ENCODE peak calls at places on chromosomes 11 and 22, in eight cellular contexts. G is CD8-positive, alpha-beta T cell; Y is HFF-Myc; V is GM12864; J is neural crest cell; Z is CD4-positive, alpha-beta T cell; N is effector memory CD4-positive, alpha-beta T cell; S is AG09319. R is an unnamed sample.

GRCh38 chr11:5449432-5449831 is 309 bp downstream of the OR51I2 start:
- DNase-seq in G (no peak), Y (no peak), V (no peak), J (no peak), Z (no peak), N (no peak), S (no peak), R (no peak)

GRCh38 chr11:975824-976223 is 50.2 kb downstream of the AP2A2 start:
- DNase-seq in G (no peak), Y (no peak), V (no peak), J (peak; percentile 24), Z (no peak), N (no peak), S (no peak), R (no peak)

GRCh38 chr11:101987370-101987769 is 59.9 kb upstream of the CFAP300 start:
- DNase-seq in G (no peak), Y (no peak), V (no peak), J (no peak), Z (no peak), N (no peak), S (no peak), R (no peak)

GRCh38 chr22:43110444-43110926 is at the start of gene BIK:
- DNase-seq in G (peak; percentile 35), Y (no peak), V (no peak), J (peak; percentile 27), Z (no peak), N (peak; percentile 29), S (no peak), R (peak; percentile 40)

GRCh38 chr11:123742778-123743177 is 1.3 kb upstream of the ZNF202 start:
- DNase-seq in G (no peak), Y (no peak), V (no peak), J (no peak), Z (no peak), N (no peak), S (no peak), R (no peak)

GRCh38 chr11:47225552-47226137 is 10.9 kb downstream of the DDB2 start:
- DNase-seq in G (no peak), Y (no peak), V (no peak), J (no peak), Z (no peak), N (no peak), S (no peak), R (peak; percentile 56)

GRCh38 chr11:134399996-134400395 is 12.0 kb downstream of the B3GAT1 start:
- DNase-seq in G (no peak), Y (no peak), V (no peak), J (no peak), Z (no peak), N (no peak), S (no peak), R (no peak)

GRCh38 chr22:23431337-23432072 is 148.6 kb downstream of the IGLL1 start:
- DNase-seq in G (no peak), Y (no peak), V (no peak), J (no peak), Z (no peak), N (no peak), S (no peak), R (no peak)

GRCh38 chr22:20741008-20741633 is 32.8 kb upstream of the SERPIND1 start:
- DNase-seq in G (no peak), Y (no peak), V (no peak), J (no peak), Z (no peak), N (no peak), S (no peak), R (no peak)

GRCh38 chr11:121586727-121587126 is 134.0 kb upstream of the SORL1-AS1 start:
- DNase-seq in G (no peak), Y (no peak), V (no peak), J (no peak), Z (no peak), N (no peak), S (no peak), R (no peak)

GRCh38 chr22:24989541-24989951 is 37.0 kb downstream of the KIAA1671 start:
- DNase-seq in G (no peak), Y (no peak), V (no peak), J (no peak), Z (no peak), N (no peak), S (no peak), R (no peak)

GRCh38 chr11:125941606-125942275 is 4.1 kb upstream of the VSIG10L2 start:
- DNase-seq in G (peak; percentile 24), Y (no peak), V (no peak), J (peak; percentile 50), Z (peak; percentile 28), N (peak; percentile 5), S (no peak), R (peak; percentile 12)

GRCh38 chr11:109040303-109040702 is 375.4 kb downstream of the DDX10 start:
- DNase-seq in G (no peak), Y (no peak), V (no peak), J (no peak), Z (no peak), N (no peak), S (no peak), R (no peak)

GRCh38 chr11:46485852-46486443 is 94.4 kb upstream of the CHRM4 start:
- DNase-seq in G (no peak), Y (no peak), V (no peak), J (no peak), Z (no peak), N (no peak), S (no peak), R (no peak)

GRCh38 chr11:122202951-122203456 is 87.0 kb upstream of the BLID start:
- DNase-seq in G (no peak), Y (no peak), V (no peak), J (peak; percentile 81), Z (no peak), N (no peak), S (peak; percentile 52), R (no peak)

GRCh38 chr11:7450836-7451235 is 34.5 kb upstream of the OLFML1 start:
- DNase-seq in G (no peak), Y (no peak), V (no peak), J (no peak), Z (no peak), N (no peak), S (no peak), R (no peak)

GRCh38 chr11:130209944-130210854 is 50.6 kb downstream of the ST14 start:
- DNase-seq in G (no peak), Y (no peak), V (no peak), J (no peak), Z (no peak), N (no peak), S (no peak), R (no peak)

GRCh38 chr11:69641681-69642548 is 959 bp downstream of the CCND1 start:
- DNase-seq in G (no peak), Y (no peak), V (no peak), J (no peak), Z (no peak), N (no peak), S (no peak), R (no peak)

GRCh38 chr11:11866203-11866602 is 24.4 kb downstream of the USP47 start:
- DNase-seq in G (no peak), Y (no peak), V (no peak), J (no peak), Z (no peak), N (no peak), S (no peak), R (no peak)

GRCh38 chr11:108160970-108161566 is 39.7 kb downstream of the ACAT1 start:
- DNase-seq in G (no peak), Y (no peak), V (no peak), J (no peak), Z (no peak), N (no peak), S (no peak), R (no peak)

GRCh38 chr11:33500865-33501479 is 199.7 kb downstream of the C11orf91 start:
- DNase-seq in G (no peak), Y (no peak), V (no peak), J (peak; percentile 48), Z (no peak), N (no peak), S (peak; percentile 12), R (no peak)

GRCh38 chr11:12103411-12104225 is 6.8 kb upstream of the MICAL2 start:
- DNase-seq in G (no peak), Y (no peak), V (no peak), J (no peak), Z (no peak), N (no peak), S (no peak), R (no peak)

GRCh38 chr11:44863231-44863630 is 87.5 kb downstream of the TP53I11 start:
- DNase-seq in G (no peak), Y (no peak), V (no peak), J (no peak), Z (no peak), N (no peak), S (no peak), R (no peak)

GRCh38 chr11:129041611-129042018 is 98.9 kb upstream of the TP53AIP1 start:
- DNase-seq in G (no peak), Y (no peak), V (no peak), J (no peak), Z (no peak), N (no peak), S (no peak), R (no peak)

GRCh38 chr11:117011541-117011908 is 86.7 kb downstream of the SIK3 start:
- DNase-seq in G (no peak), Y (no peak), V (no peak), J (no peak), Z (no peak), N (no peak), S (no peak), R (no peak)

GRCh38 chr11:121024989-121025388 is 1.1 kb downstream of the TBCEL start:
- DNase-seq in G (no peak), Y (no peak), V (no peak), J (no peak), Z (no peak), N (no peak), S (no peak), R (no peak)

GRCh38 chr11:20388096-20389055 is 860 bp downstream of the PRMT3 start:
- DNase-seq in G (peak; percentile 28), Y (no peak), V (no peak), J (no peak), Z (no peak), N (no peak), S (no peak), R (no peak)

GRCh38 chr11:104127828-104128227 is 36.1 kb downstream of the PDGFD start:
- DNase-seq in G (no peak), Y (no peak), V (no peak), J (no peak), Z (no peak), N (no peak), S (no peak), R (no peak)

GRCh38 chr11:57641426-57641825 is 8.3 kb downstream of the YPEL4 start:
- DNase-seq in G (no peak), Y (no peak), V (no peak), J (no peak), Z (no peak), N (no peak), S (peak; percentile 42), R (no peak)

GRCh38 chr11:3123316-3123715 is 41.8 kb downstream of the OSBPL5 start:
- DNase-seq in G (no peak), Y (no peak), V (no peak), J (no peak), Z (no peak), N (no peak), S (no peak), R (no peak)

GRCh38 chr22:47105085-47105484 is 342.6 kb downstream of the TBC1D22A start:
- DNase-seq in G (no peak), Y (no peak), V (no peak), J (no peak), Z (no peak), N (no peak), S (no peak), R (no peak)

GRCh38 chr11:75267171-75267970 is 26.8 kb downstream of the TPBGL start:
- DNase-seq in G (no peak), Y (no peak), V (no peak), J (no peak), Z (no peak), N (no peak), S (no peak), R (no peak)

R was measured in T-helper 1 cell.